ENCODE peak calls at places on chromosomes 16 and 17, in four cellular contexts. E, B, D and J are unnamed samples.
A peak's percentile ranks its signal among the peaks of the same experiment; 100 is the strongest.

GRCh38 chr17:82217530-82218204 is 5.0 kb upstream of the CCDC57 start:
- DNase-seq in E (peak; percentile 79), B (no peak), D (peak; percentile 79), J (peak; percentile 16)

GRCh38 chr16:19291459-19291858 is 5.9 kb downstream of the CLEC19A start:
- DNase-seq in E (no peak), D (peak; percentile 15), B (peak; percentile 61), J (peak; percentile 22)

GRCh38 chr16:31148281-31148728 is 1.6 kb downstream of the PRSS36 start:
- DNase-seq in D (no peak), E (peak; percentile 93), B (no peak), J (no peak)

GRCh38 chr17:81685108-81685507 is 1.3 kb downstream of the HGS start:
- DNase-seq in D (peak; percentile 17), B (no peak), E (no peak), J (no peak)

GRCh38 chr17:74526681-74527080 is 4.6 kb downstream of the CD300LB start:
- DNase-seq in E (no peak), B (no peak), D (no peak), J (no peak)

GRCh38 chr16:50309156-50309526 is 42.8 kb downstream of the ADCY7 start:
- DNase-seq in B (peak; percentile 24), D (no peak), E (no peak), J (no peak)

GRCh38 chr16:73232555-73233422 is 184.9 kb upstream of the ZFHX3 start:
- DNase-seq in B (no peak), D (no peak), E (no peak), J (no peak)

GRCh38 chr17:75487351-75488070 is 27.8 kb downstream of the CASKIN2 start:
- DNase-seq in D (no peak), E (peak; percentile 55), B (no peak), J (no peak)

GRCh38 chr17:50234581-50234980 is 33.1 kb upstream of the COL1A1 start:
- DNase-seq in B (no peak), D (no peak), E (no peak), J (no peak)

DNA sequence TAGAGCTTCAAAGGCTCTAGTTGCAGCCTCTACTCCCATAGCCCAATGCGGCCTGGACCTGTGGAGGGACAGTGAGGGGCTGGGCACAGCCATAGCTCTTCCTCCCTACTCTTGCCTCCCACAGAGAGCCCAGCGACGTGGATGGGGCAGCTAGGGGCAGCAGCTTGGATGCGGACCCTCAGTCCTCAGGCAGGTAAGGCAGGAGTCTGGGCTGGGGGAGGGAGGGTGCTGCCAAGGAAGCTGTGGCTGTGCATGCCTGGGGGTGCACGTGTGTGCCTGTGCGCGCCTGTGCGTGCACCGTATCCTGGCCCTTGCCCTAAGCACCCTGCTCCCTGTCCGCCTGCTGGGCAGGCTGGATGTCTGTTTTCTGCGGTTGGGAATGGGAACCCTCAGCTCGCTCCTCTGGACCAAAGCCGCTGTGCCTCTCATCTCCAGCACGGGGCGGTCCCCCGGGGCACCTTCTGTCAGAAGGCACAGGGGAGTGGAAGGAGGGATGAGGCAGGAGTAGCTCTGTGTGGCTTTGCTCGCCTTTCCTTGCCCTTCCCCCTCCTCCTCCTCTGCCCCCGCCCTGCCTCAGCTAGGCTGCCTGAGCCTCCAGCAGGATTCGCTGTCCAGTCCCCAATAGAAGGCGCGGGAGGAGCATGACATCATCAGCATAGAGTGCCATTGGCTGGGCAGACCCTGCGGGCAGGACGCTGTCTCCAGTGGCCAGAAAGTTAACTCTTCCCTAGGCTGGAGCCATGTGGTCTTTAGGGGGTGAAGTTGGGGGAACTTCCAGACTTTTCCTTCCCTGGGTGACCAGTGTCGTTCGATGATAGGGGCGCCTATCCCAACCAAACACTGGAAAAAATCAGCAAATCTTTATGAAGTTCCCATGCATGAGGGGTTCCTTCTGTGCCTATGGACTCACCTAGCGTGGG is 797 bp downstream of the PRCD start:
- DNase-seq in E (peak; percentile 98), B (peak; percentile 99), D (peak; percentile 95), J (peak; percentile 100)
- H3K27me3 ChIP-seq in E (no peaks in the 10 kb centered on the region), B (no peaks in the 10 kb centered on the region), D (peaks cover 19% of the 10 kb centered on the region), J (no peaks in the 10 kb centered on the region)

GRCh38 chr17:27912989-27913388 is 19.8 kb upstream of the LYRM9 start:
- DNase-seq in E (no peak), D (no peak), B (no peak), J (no peak)
- H3K27me3 ChIP-seq in E (no peaks in the 10 kb centered on the region), D (no peaks in the 10 kb centered on the region), B (no peaks in the 10 kb centered on the region), J (no peaks in the 10 kb centered on the region)

GRCh38 chr16:88761830-88762229 is 23.2 kb downstream of the PIEZO1 start:
- DNase-seq in D (no peak), E (no peak), B (no peak), J (no peak)
- H3K27me3 ChIP-seq in D (no peaks in the 10 kb centered on the region), E (no peaks in the 10 kb centered on the region), B (no peaks in the 10 kb centered on the region), J (no peaks in the 10 kb centered on the region)

GRCh38 chr16:85798901-85799496 is 345 bp downstream of the EMC8 start:
- DNase-seq in E (peak; percentile 90), D (peak; percentile 52), B (no peak), J (peak; percentile 8)
- H3K27me3 ChIP-seq in E (no peaks in the 10 kb centered on the region), D (no peaks in the 10 kb centered on the region), B (no peaks in the 10 kb centered on the region), J (no peaks in the 10 kb centered on the region)

DNA sequence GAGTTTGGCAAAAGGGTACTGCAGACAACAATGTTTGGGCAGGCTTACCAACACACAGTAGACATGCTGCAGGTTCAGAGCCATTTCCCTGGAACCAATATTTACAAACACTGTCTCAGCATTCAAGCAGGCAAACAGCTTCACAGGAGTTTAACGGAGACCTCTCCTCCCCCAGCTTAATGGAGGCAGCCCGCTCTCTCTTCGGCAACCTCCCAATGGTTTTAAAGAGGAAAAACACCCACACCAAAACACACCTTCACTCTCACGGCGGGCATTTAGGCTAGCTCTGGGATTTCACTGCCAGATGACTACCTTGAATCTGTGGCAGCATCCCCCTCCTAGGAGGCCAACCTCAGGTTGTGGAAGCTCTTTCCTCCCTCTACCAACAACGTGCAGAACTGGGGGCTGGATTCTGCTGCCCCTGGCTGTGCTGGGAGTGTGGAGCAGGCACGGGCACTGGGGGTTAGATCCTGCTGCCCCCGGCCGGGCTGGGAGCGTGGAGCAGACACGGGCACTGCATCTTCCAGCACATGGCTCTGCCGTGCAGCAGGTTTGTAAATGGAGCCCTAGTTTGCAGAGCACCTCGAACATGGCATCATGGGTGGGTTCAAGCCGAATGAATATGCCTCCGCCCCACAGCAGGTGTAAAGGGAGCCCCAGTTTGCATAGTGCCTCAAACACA is 86.5 kb downstream of the RBFOX3 start:
- DNase-seq in B (no peak), E (no peak), D (no peak), J (no peak)
- H3K27me3 ChIP-seq in B (no peaks in the 10 kb centered on the region), E (peaks cover 37% of the 10 kb centered on the region), D (peaks cover 2% of the 10 kb centered on the region), J (no peaks in the 10 kb centered on the region)